ENCODE peak calls at places on chromosomes 5 and 9, in seven cellular contexts. X, O, F, B, U, S and K are unnamed samples.

GRCh38 chr5:150783422-150783928 is 4.9 kb downstream of the SMIM3 start:
- DNase-seq in X (peak), O (peak), F (no peak), B (no peak), U (peak), S (peak), K (peak)

GRCh38 chr5:8418049-8418426 is 549.1 kb downstream of the MTRR start:
- DNase-seq in X (no peak), O (no peak), F (no peak), B (no peak), U (no peak), S (no peak), K (no peak)

GRCh38 chr5:178357127-178357526 is 124.5 kb upstream of the PHYKPL start:
- DNase-seq in X (no peak), O (no peak), F (no peak), B (peak), U (no peak), S (no peak), K (no peak)

GRCh38 chr5:132238901-132239500 is 11.3 kb upstream of the P4HA2 start:
- DNase-seq in X (no peak), O (no peak), F (no peak), B (no peak), U (no peak), S (no peak), K (no peak)

GRCh38 chr5:114296191-114296590 is 65.7 kb upstream of the KCNN2 start:
- DNase-seq in X (peak), O (no peak), F (no peak), B (no peak), U (no peak), S (no peak), K (no peak)

GRCh38 chr9:108374606-108375005 is 481.2 kb downstream of the ACTL7B start:
- DNase-seq in X (peak), O (no peak), F (no peak), B (no peak), U (no peak), S (no peak), K (no peak)

GRCh38 chr9:93082841-93083411 is 13.1 kb upstream of the CARD19 start:
- DNase-seq in X (no peak), O (no peak), F (no peak), B (no peak), U (no peak), S (no peak), K (no peak)

GRCh38 chr9:37954581-37954981 is 50.7 kb upstream of the SLC25A51 start:
- DNase-seq in X (no peak), O (no peak), F (no peak), B (no peak), U (no peak), S (no peak), K (no peak)

GRCh38 chr5:89756955-89757354 is 652.6 kb downstream of the CETN3 start:
- DNase-seq in X (no peak), O (no peak), F (no peak), B (peak), U (no peak), S (peak), K (peak)

GRCh38 chr5:148237795-148238194 is 530 bp upstream of the MARCOL start:
- DNase-seq in X (no peak), O (no peak), F (no peak), B (no peak), U (no peak), S (no peak), K (no peak)

GRCh38 chr5:159814810-159815585 is 101.3 kb upstream of the ADRA1B start:
- DNase-seq in X (peak), O (no peak), F (no peak), B (no peak), U (no peak), S (peak), K (peak)

GRCh38 chr9:138008081-138008841 is 130.7 kb downstream of the CACNA1B start:
- DNase-seq in X (no peak), O (no peak), F (no peak), B (no peak), U (no peak), S (no peak), K (no peak)

GRCh38 chr5:14775857-14776256 is 95.7 kb downstream of the ANKH start:
- DNase-seq in X (peak), O (peak), F (no peak), B (no peak), U (no peak), S (peak), K (peak)

GRCh38 chr9:1087120-1087881 is 37.1 kb downstream of the DMRT2 start:
- DNase-seq in X (no peak), O (no peak), F (no peak), B (no peak), U (no peak), S (no peak), K (no peak)

GRCh38 chr5:173451031-173451430 is 122.8 kb upstream of the STC2 start:
- DNase-seq in X (peak), O (no peak), F (no peak), B (peak), U (no peak), S (peak), K (no peak)

GRCh38 chr9:133726401-133727276 is 11.5 kb downstream of the SARDH start:
- DNase-seq in X (peak), O (no peak), F (no peak), B (peak), U (no peak), S (peak), K (peak)

GRCh38 chr5:1921711-1922110 is 39.0 kb upstream of the IRX4 start:
- DNase-seq in X (no peak), O (no peak), F (no peak), B (no peak), U (no peak), S (no peak), K (no peak)

GRCh38 chr5:37668524-37669047 is 171.3 kb downstream of the GDNF start:
- DNase-seq in X (peak), O (peak), F (no peak), B (no peak), U (no peak), S (peak), K (peak)

GRCh38 chr5:149380466-149381121 is 1.5 kb upstream of the IL17B start:
- DNase-seq in X (peak), O (no peak), F (no peak), B (no peak), U (no peak), S (no peak), K (peak)

GRCh38 chr5:181161534-181162175 is 14.3 kb downstream of the OR2V2 start:
- DNase-seq in X (no peak), O (no peak), F (no peak), B (no peak), U (no peak), S (no peak), K (no peak)

GRCh38 chr9:21750021-21750735 is 52.3 kb upstream of the MTAP start:
- DNase-seq in X (peak), O (no peak), F (no peak), B (no peak), U (no peak), S (peak), K (peak)

GRCh38 chr5:53263151-53263550 is 153.6 kb upstream of the MOCS2 start:
- DNase-seq in X (no peak), O (no peak), F (no peak), B (no peak), U (no peak), S (no peak), K (no peak)

GRCh38 chr5:181200816-181201215 is 4.2 kb downstream of the TRIM7 start:
- DNase-seq in X (no peak), O (no peak), F (no peak), B (no peak), U (no peak), S (no peak), K (no peak)